ENCODE peak calls at places on chromosomes 16 and 17, in five cellular contexts. U is astrocyte of the cerebellum, V is kidney epithelial cell, J is neural progenitor cell, O is NB4. T is an unnamed sample.

GRCh38 chr16:31879937-31880321 is 6.3 kb downstream of the ZNF267 start:
- DNase-seq in V (no peak), O (no peak), U (no peak), J (no peak), T (no peak)

GRCh38 chr17:31190351-31190750 is 95.6 kb downstream of the NF1 start:
- DNase-seq in J (no peak), V (no peak), U (no peak), O (no peak), T (no peak)

GRCh38 chr17:5034063-5034462 is 1.2 kb downstream of the SLC52A1 start:
- DNase-seq in U (no peak), O (no peak), V (no peak), J (no peak), T (no peak)

GRCh38 chr17:21535686-21536085 is 156.6 kb upstream of the KCNJ18 start:
- DNase-seq in O (no peak), U (no peak), J (no peak), V (no peak), T (no peak)

GRCh38 chr16:67199011-67199807 is at the start of gene ELMO3:
- DNase-seq in O (no peak), J (peak; percentile 87), U (no peak), V (no peak), T (no peak)

GRCh38 chr17:36602030-36602737 is 801 bp downstream of the MRM1 start:
- DNase-seq in U (no peak), O (peak; percentile 42), J (peak; percentile 42), V (no peak), T (no peak)

GRCh38 chr17:80822700-80823410 is 168.8 kb upstream of the CHMP6 start:
- DNase-seq in J (no peak), U (no peak), O (peak; percentile 96), V (no peak), T (no peak)

GRCh38 chr16:68319185-68319908 is 8.5 kb downstream of the PRMT7 start:
- DNase-seq in J (no peak), V (no peak), O (no peak), U (no peak), T (peak; percentile 84)

GRCh38 chr16:49340466-49340865 is 33.1 kb upstream of the C16orf78 start:
- DNase-seq in V (no peak), O (no peak), J (no peak), U (no peak), T (no peak)

GRCh38 chr17:74871329-74872076 is 1.3 kb downstream of the FDXR start:
- DNase-seq in J (no peak), V (no peak), U (no peak), O (no peak), T (no peak)

GRCh38 chr17:74872313-74873035 is at the start of gene FDXR:
- DNase-seq in V (no peak), O (no peak), U (no peak), J (no peak), T (no peak)

GRCh38 chr17:74874615-74875037 is 1.8 kb upstream of the FDXR start:
- DNase-seq in O (no peak), J (no peak), V (no peak), U (no peak), T (no peak)

GRCh38 chr17:74873874-74874614 is 1.2 kb upstream of the FDXR start:
- DNase-seq in J (no peak), V (no peak), O (peak; percentile 57), U (no peak), T (no peak)

GRCh38 chr17:74873036-74873873 is 461 bp upstream of the FDXR start:
- DNase-seq in U (peak; percentile 100), V (peak; percentile 99), O (peak; percentile 100), J (peak; percentile 100), T (peak; percentile 100)
- TF ChIP-seq CTCF in U (no peak), V (no peak), O (no peak), J (no peak), T (no peak)

GRCh38 chr17:39939588-39940419 is 12.3 kb downstream of the LRRC3C start:
- DNase-seq in O (peak; percentile 79), J (peak; percentile 58), U (no peak), V (no peak), T (peak; percentile 75)
- TF ChIP-seq CTCF in O (peak; percentile 90), J (peak; percentile 53), U (peak; percentile 70), V (peak; percentile 50), T (peak; percentile 43)

GRCh38 chr17:62675260-62675659 is 47.8 kb downstream of the MRC2 start:
- DNase-seq in O (no peak), J (no peak), U (no peak), V (no peak), T (no peak)
- TF ChIP-seq CTCF in O (no peak), J (no peak), U (no peak), V (no peak), T (no peak)

GRCh38 chr16:2586241-2586640 is 48.4 kb downstream of the PDPK1 start:
- DNase-seq in J (peak; percentile 8), V (no peak), O (no peak), U (no peak), T (no peak)
- TF ChIP-seq CTCF in J (peak; percentile 33), V (peak; percentile 49), O (peak; percentile 32), U (peak; percentile 18), T (peak; percentile 27)

GRCh38 chr17:16922386-16923096 is 49.4 kb downstream of the TNFRSF13B start:
- DNase-seq in V (no peak), J (no peak), U (no peak), O (peak; percentile 32), T (no peak)
- TF ChIP-seq CTCF in V (no peak), J (no peak), U (no peak), O (no peak), T (peak; percentile 36)

GRCh38 chr17:28912281-28912937 is 9.5 kb upstream of the DHRS13 start:
- DNase-seq in O (peak; percentile 45), J (no peak), V (no peak), U (no peak), T (no peak)
- TF ChIP-seq CTCF in O (peak; percentile 64), J (peak; percentile 32), V (peak; percentile 17), U (peak; percentile 19), T (peak; percentile 38)

GRCh38 chr16:17334096-17334495 is 136.7 kb downstream of the XYLT1 start:
- DNase-seq in O (peak; percentile 44), U (no peak), J (no peak), V (no peak), T (no peak)

GRCh38 chr16:17331071-17331521 is 139.7 kb downstream of the XYLT1 start:
- DNase-seq in U (no peak), O (no peak), J (no peak), V (no peak), T (no peak)

GRCh38 chr16:17330019-17330570 is 140.7 kb downstream of the XYLT1 start:
- DNase-seq in O (no peak), U (no peak), J (no peak), V (no peak), T (no peak)

GRCh38 chr16:17329412-17329811 is 141.3 kb downstream of the XYLT1 start:
- DNase-seq in O (no peak), V (no peak), J (no peak), U (no peak), T (no peak)

DNA sequence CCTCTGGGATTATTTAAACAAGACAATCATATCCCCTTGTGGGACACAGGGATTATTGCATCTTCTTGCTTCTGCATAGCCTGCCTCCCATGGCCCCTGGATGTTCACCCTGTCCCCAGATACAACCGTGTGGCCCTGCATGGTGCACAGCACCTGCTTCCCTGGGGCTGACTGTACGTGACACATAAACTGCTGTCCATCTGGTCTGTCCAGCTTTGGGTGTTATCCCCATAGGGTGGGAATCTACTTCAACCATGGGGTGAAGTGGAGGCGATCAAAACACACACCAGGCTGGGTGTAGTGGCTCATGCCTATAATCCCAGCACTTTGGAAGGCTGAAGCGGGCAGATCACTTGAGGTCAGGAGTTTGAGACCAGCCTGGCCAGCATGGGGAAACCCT is 138.8 kb downstream of the XYLT1 start:
- DNase-seq in J (no peak), U (no peak), O (no peak), V (no peak), T (no peak)
- TF ChIP-seq CTCF in J (no peak), U (no peak), O (no peak), V (no peak), T (no peak)

GRCh38 chr16:87453326-87453725 is 39.5 kb downstream of the ZCCHC14 start:
- DNase-seq in J (no peak), O (no peak), V (no peak), U (no peak), T (no peak)

GRCh38 chr16:87448866-87449265 is 44.0 kb downstream of the ZCCHC14 start:
- DNase-seq in U (no peak), V (no peak), O (no peak), J (no peak), T (no peak)

GRCh38 chr16:87447323-87447722 is 45.5 kb downstream of the ZCCHC14 start:
- DNase-seq in V (no peak), U (peak; percentile 89), O (no peak), J (no peak), T (no peak)

GRCh38 chr16:87454391-87454790 is 38.4 kb downstream of the ZCCHC14 start:
- DNase-seq in U (no peak), V (no peak), O (no peak), J (no peak), T (no peak)

GRCh38 chr16:87451563-87452210 is 41.1 kb downstream of the ZCCHC14 start:
- DNase-seq in O (no peak), J (no peak), V (no peak), U (no peak), T (no peak)
- TF ChIP-seq CTCF in O (no peak), J (no peak), V (no peak), U (no peak), T (no peak)

GRCh38 chr16:72991645-72992044 is 56.3 kb downstream of the ZFHX3 start:
- DNase-seq in J (no peak), V (no peak), U (no peak), O (no peak), T (no peak)

GRCh38 chr16:72996291-72997062 is 51.5 kb downstream of the ZFHX3 start:
- DNase-seq in U (no peak), O (peak; percentile 45), V (no peak), J (no peak), T (no peak)

GRCh38 chr16:72992142-72992601 is 55.8 kb downstream of the ZFHX3 start:
- DNase-seq in U (no peak), J (peak; percentile 85), O (peak; percentile 67), V (no peak), T (no peak)

GRCh38 chr16:72997141-72997542 is 50.8 kb downstream of the ZFHX3 start:
- DNase-seq in O (peak; percentile 96), J (no peak), V (no peak), U (no peak), T (no peak)

DNA sequence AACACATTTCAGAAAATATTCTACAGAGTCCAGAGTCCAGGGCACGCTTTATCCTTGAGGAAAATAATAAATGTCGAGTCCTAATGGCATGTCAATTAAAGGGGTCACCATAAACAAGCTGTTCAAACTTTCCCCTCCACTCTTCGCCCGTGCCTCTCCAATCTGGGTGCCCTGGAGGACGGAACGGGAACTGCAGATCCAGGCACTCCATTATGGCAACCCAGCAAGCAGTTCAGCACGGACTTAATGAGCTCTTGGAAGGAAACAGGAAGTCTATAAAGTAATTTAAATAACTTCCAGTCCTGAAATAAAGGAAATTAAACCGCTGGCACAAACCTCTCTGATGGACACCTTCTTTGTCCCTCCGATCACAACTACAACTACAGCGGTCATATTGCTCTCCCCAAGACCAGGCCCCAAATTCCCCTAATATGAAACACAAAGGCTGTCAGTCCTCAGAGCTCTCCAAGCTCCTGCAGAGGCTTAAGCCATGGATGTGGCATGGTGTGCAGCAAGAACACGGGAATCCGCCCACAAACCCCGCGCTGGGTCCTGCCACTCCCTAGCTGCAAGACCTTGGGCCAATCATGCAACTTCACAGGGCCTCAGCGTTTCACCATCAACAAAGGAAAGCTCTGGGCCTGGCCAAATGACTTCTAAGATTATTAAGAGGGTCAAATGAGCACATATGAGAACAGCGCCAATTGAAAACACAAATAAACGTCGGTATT is 52.6 kb downstream of the ZFHX3 start:
- DNase-seq in J (peak; percentile 69), O (peak; percentile 63), V (no peak), U (no peak), T (no peak)
- TF ChIP-seq CTCF in J (peak; percentile 61), O (peak; percentile 61), V (peak; percentile 35), U (peak; percentile 59), T (peak; percentile 35)